ENCODE peak calls at places on chromosome 18, in five cellular contexts. S is DND-41, M is H9, H is PC-9, L is MM.1S. A is an unnamed sample. For H3K9me3 and H4K20me1, the result is how much of the 10 kb centered on the place peaks cover.

GRCh38 chr18:66616523-66616983 is 12.7 kb upstream of the CDH19 start:
- DNase-seq in S (no peak), M (peak), H (no peak), L (peak), A (no peak)

GRCh38 chr18:48924621-48925601 is 25.9 kb downstream of the SMAD7 start:
- DNase-seq in S (peak), M (no peak), H (no peak), L (no peak), A (no peak)

GRCh38 chr18:73274812-73275621 is 407.2 kb upstream of the NETO1 start:
- DNase-seq in S (no peak), M (no peak), H (no peak), L (no peak), A (no peak)

GRCh38 chr18:58901783-58902182 is 37.1 kb downstream of the ZNF532 start:
- DNase-seq in S (no peak), M (no peak), H (no peak), L (no peak), A (no peak)

GRCh38 chr18:36532394-36532793 is 234.9 kb downstream of the FHOD3 start:
- DNase-seq in S (no peak), M (no peak), H (peak), L (no peak), A (no peak)

GRCh38 chr18:59402432-59403090 is 43.5 kb upstream of the LMAN1 start:
- DNase-seq in S (peak), M (peak), H (peak), L (peak), A (peak)

GRCh38 chr18:2147866-2148265 is 423.4 kb downstream of the METTL4 start:
- DNase-seq in S (no peak), M (no peak), H (no peak), L (no peak), A (no peak)

GRCh38 chr18:37084912-37085311 is 256.0 kb downstream of the KIAA1328 start:
- DNase-seq in S (no peak), M (peak), H (no peak), L (no peak), A (no peak)

GRCh38 chr18:58937204-58937603 is 72.5 kb downstream of the ZNF532 start:
- DNase-seq in S (no peak), M (no peak), H (no peak), L (no peak), A (no peak)

GRCh38 chr18:48405108-48405507 is 4.1 kb downstream of the ZBTB7C start:
- DNase-seq in S (no peak), M (no peak), H (peak), L (no peak), A (no peak)

GRCh38 chr18:51330148-51330547 is 132.7 kb upstream of the MEX3C start:
- DNase-seq in S (no peak), M (no peak), H (peak), L (no peak), A (no peak)

GRCh38 chr18:74126684-74127482 is 20.8 kb downstream of the FBXO15 start:
- DNase-seq in S (no peak), M (no peak), H (no peak), L (no peak), A (no peak)

GRCh38 chr18:26415631-26416030 is 132.7 kb downstream of the KCTD1 start:
- DNase-seq in S (no peak), M (no peak), H (no peak), L (no peak), A (no peak)

GRCh38 chr18:524496-524895 is 24.0 kb upstream of the COLEC12 start:
- DNase-seq in S (no peak), M (no peak), H (no peak), L (no peak), A (no peak)

GRCh38 chr18:28109781-28110460 is 67.0 kb downstream of the CDH2 start:
- DNase-seq in S (no peak), M (no peak), H (no peak), L (no peak), A (no peak)

GRCh38 chr18:10453885-10454772 is at the start of gene APCDD1:
- DNase-seq in S (peak), M (peak), H (no peak), L (no peak), A (no peak)

GRCh38 chr18:37956902-37957301 is 391.3 kb upstream of the CELF4 start:
- DNase-seq in S (no peak), M (no peak), H (no peak), L (no peak), A (no peak)

GRCh38 chr18:25503567-25504081 is 151.7 kb upstream of the ZNF521 start:
- DNase-seq in S (no peak), M (peak), H (no peak), L (no peak), A (no peak)

GRCh38 chr18:38297910-38298309 is 732.3 kb upstream of the CELF4 start:
- DNase-seq in S (no peak), M (no peak), H (no peak), L (no peak), A (no peak)

GRCh38 chr18:68454511-68455228 is 260.2 kb downstream of the TMX3 start:
- DNase-seq in S (no peak), M (no peak), H (no peak), L (no peak), A (no peak)

GRCh38 chr18:3688682-3689081 is 238.7 kb downstream of the TGIF1 start:
- DNase-seq in S (no peak), M (peak), H (no peak), L (no peak), A (no peak)

GRCh38 chr18:3305933-3306332 is 44.0 kb downstream of the MYL12B start:
- DNase-seq in S (no peak), M (no peak), H (no peak), L (no peak), A (no peak)

GRCh38 chr18:13501896-13502295 is 224.5 kb downstream of the FAM210A start:
- DNase-seq in S (no peak), M (no peak), H (no peak), L (no peak), A (peak)

GRCh38 chr18:14974088-14974487 is 226.1 kb downstream of the ANKRD30B start:
- DNase-seq in S (no peak), M (no peak), H (no peak), L (no peak), A (no peak)
- H3K9me3 ChIP-seq in S (under half), M (half or more), H (under half), L (under half), A (under half)

DNA sequence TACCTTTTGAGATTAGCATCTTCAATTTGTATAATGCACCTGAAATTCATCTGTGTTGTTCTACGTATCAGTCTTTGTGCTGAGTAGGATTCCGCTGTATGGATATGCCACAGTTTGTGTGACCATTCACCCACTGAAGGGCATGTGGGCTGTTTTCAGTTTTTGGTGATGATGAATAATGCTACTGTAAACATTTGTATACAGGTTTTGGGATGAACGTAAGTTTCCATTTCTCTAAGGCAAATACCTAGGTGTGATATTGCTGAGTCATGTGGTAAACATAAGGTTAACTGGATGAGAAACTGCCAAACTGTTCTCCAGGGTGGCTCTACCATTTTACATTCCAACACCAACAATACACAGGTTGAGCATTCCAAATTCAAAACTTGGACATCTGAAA is 35.1 kb downstream of the CABYR start:
- DNase-seq in S (no peak), M (no peak), H (peak), L (no peak), A (no peak)
- H4K20me1 ChIP-seq in S (under half), M (under half), H (under half), L (under half), A (under half)

GRCh38 chr18:71116535-71116934 is 827.7 kb downstream of the SOCS6 start:
- DNase-seq in S (no peak), M (no peak), H (no peak), L (no peak), A (no peak)

GRCh38 chr18:71115261-71115660 is 826.4 kb downstream of the SOCS6 start:
- DNase-seq in S (no peak), M (no peak), H (no peak), L (no peak), A (no peak)

DNA sequence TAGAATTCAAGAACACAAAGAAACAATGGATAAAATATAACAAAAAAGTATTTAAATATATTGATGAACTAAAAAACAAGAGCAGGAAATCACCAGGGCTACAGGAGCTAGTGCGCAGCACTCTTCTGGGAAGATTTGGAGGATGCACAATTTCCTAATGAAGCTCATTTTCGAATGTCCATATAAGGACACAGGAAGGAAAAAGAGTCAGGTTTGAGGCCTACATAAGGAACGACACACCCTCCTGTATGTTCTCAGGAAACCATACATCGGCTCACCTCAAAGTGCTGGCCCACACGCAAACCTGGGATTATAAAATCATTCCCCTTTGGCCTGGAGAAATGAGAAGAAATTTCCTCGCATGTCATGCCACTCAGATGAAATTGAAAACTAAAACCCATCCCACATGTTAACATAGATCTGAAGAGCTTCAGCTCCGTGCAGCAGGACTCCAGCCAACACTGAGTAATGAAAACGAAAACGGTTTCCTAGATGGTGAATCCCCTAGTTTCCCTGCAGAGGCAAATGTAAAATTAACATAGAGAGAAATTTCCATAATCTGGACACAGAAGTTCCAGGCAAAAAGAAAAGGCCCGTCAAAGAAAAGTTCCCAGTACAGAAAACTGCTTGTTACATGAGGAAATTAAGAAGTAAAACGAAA is 825.8 kb downstream of the SOCS6 start:
- DNase-seq in S (no peak), M (no peak), H (no peak), L (no peak), A (no peak)
- H3K9me3 ChIP-seq in S (under half), M (under half), H (under half), L (under half), A (under half)

DNA sequence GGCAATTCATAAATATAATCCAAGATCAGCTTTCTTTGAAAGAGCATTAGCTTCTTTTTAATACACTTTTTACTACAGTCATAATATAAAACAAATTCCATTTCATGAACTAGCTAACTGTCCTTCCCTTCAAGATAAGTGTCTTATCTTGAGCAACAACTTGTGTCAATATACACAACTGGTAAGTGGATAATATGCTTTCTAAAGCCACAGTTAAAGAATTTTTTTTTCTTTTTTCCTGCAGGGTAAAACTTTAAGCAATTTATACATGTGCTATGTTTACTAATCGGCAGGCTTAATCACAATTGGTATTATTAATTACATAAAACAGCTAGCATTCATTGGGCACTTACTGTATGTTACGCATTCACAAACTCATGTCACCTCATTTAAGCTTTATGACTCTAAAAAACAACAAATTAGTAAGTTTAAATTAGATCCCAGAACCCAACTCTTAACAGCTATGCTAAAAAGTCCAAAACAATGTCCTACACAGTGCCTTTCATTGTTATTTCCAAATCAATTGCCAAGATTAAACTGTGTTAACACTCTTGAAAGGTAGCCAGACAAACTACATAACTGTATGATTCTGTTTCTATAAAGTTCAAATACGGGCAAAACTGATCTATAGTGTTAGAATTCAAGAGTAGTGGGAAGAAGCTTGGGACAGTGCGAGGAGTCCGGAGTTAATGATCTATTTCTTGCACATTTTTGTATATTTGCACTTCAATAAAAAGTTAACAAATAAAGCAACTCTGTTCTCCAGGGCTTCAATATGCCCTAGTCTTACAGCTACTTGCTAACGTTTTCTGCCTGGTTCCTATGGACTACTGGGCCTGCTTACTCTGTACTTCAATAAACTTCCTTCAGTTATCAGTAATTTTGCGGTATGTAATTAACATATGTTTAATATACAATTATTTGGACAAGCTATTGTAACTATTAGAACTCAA is 6.0 kb downstream of the TXNL1 start:
- DNase-seq in S (no peak), M (no peak), H (no peak), L (no peak), A (no peak)
- H4K20me1 ChIP-seq in S (half or more), M (under half), H (half or more), L (half or more), A (under half)

DNA sequence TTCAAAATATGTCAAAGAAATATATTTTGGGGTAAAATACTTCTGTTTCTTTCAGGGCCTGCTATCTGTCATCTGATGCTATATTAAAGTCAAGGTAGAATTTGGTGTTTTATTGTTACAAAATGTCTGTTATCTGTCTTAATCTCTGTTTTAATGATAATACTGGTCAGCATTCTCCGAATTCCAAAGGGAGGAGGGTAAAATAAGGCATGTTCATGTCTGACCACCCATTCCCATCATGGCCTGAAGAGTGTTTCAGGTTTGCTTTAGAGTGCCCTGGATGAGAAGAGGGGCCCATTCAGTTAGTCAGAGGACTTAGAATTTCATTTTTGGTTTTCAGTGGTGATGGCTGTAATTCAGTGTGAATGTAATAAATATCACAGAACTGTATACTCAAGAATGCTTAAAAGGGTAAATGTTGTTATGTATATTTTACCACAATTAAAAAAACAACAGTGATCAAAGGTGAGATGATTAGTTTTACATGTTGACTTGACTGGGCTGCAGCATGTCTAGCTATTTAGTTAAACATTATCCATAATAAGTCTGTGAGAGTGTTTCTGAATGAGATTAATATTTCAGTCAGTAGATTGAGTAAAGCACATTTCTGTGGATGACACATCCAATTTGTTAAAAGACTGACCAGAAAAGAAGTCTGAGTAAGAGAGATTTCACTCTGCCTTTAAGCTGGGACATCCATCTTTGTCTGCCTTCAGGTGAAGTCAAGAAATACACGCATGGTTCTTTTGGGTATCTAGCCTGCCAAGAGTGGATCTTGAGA is 467.9 kb upstream of the SYT4 start:
- DNase-seq in S (no peak), M (no peak), H (no peak), L (no peak), A (no peak)
- H3K9me3 ChIP-seq in S (under half), M (under half), H (under half), L (under half), A (under half)

GRCh38 chr18:46413684-46414083 is 243.3 kb downstream of the LOXHD1 start:
- DNase-seq in S (no peak), M (no peak), H (no peak), L (no peak), A (no peak)

GRCh38 chr18:46414863-46415262 is 242.2 kb downstream of the LOXHD1 start:
- DNase-seq in S (no peak), M (peak), H (no peak), L (no peak), A (no peak)

GRCh38 chr18:46416706-46417638 is 240.0 kb downstream of the LOXHD1 start:
- DNase-seq in S (peak), M (peak), H (no peak), L (peak), A (peak)

GRCh38 chr18:46412831-46413371 is 244.1 kb downstream of the LOXHD1 start:
- DNase-seq in S (no peak), M (no peak), H (no peak), L (no peak), A (no peak)

DNA sequence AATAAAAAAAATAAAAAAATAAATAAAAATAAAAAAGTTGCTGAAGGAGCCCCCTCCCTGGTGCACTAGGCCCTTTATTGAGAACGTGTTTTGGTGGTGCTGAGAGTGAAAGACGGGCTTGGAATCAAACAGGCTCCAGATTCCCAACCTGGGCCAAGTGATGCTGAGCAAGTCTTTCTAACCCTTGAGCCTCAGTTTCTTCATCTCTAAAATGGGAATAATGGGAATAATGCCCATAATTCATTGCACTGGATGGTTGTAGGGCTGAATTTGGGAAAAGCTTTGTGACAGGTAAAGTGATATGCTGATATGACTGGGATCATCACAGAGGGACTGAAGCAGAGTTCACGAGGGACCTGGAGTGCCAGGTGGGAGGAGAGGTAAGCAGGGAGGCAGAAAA is 241.5 kb downstream of the LOXHD1 start:
- DNase-seq in S (no peak), M (no peak), H (no peak), L (no peak), A (no peak)
- H4K20me1 ChIP-seq in S (under half), M (under half), H (under half), L (under half), A (under half)

GRCh38 chr18:50033004-50033403 is 161.9 kb downstream of the MYO5B start:
- DNase-seq in S (no peak), M (no peak), H (no peak), L (peak), A (no peak)
- H3K9me3 ChIP-seq in S (under half), M (under half), H (under half), L (under half), A (under half)

GRCh38 chr18:9105420-9105819 is 2.9 kb downstream of the NDUFV2 start:
- DNase-seq in S (no peak), M (no peak), H (no peak), L (peak), A (no peak)
- H4K20me1 ChIP-seq in S (half or more), M (under half), H (half or more), L (under half), A (half or more)

GRCh38 chr18:71237636-71238035 is 948.8 kb downstream of the SOCS6 start:
- DNase-seq in S (no peak), M (no peak), H (no peak), L (no peak), A (no peak)
- H3K9me3 ChIP-seq in S (under half), M (under half), H (under half), L (under half), A (under half)

DNA sequence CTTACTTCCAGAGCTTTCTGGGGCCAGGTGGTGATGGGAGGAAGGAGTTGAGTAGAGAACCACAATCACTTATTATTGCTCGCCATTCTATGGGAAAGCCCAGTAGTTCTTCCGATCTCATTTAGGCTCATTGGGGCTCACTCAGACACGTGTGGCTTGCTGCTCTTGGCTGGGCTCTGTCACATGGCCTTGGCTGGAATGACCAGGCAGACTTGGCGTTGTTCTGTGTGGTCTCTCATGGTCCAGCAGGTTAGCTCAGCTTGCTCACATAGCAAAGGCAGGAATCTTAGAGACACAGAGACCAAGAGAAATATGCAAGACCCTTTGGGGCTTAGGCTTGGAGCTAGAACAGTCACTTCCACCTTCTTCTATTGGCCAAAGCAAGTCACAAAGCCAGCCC is 261.2 kb downstream of the LOXHD1 start:
- DNase-seq in S (no peak), M (no peak), H (no peak), L (no peak), A (no peak)
- H4K20me1 ChIP-seq in S (under half), M (under half), H (under half), L (under half), A (under half)